ENCODE peak calls at places on chromosome 1, in ten cellular contexts. P, J, G, F, S, Z, R, N, O and W are unnamed samples.

GRCh38 chr1:169427081-169427611 is at the start of gene CCDC181:
- DNase-seq in P (peak), J (no peak), G (no peak), F (peak), S (peak), Z (no peak), R (peak), N (peak), O (peak), W (peak)

GRCh38 chr1:175804556-175804955 is 61.2 kb upstream of the TNR start:
- DNase-seq in P (no peak), J (no peak), G (no peak), F (no peak), S (no peak), Z (no peak), R (no peak), N (no peak), O (peak), W (no peak)

GRCh38 chr1:194394676-194395075 is 1208.3 kb upstream of the B3GALT2 start:
- DNase-seq in P (no peak), J (no peak), G (no peak), F (no peak), S (no peak), Z (no peak), R (no peak), N (no peak), O (no peak), W (no peak)

GRCh38 chr1:238485062-238485905 is 594.6 kb upstream of the ZP4 start:
- DNase-seq in P (no peak), J (peak), G (no peak), F (peak), S (peak), Z (no peak), R (no peak), N (no peak), O (no peak), W (no peak)

GRCh38 chr1:177858222-177858894 is 111.5 kb downstream of the SEC16B start:
- DNase-seq in P (no peak), J (peak), G (peak), F (no peak), S (peak), Z (no peak), R (no peak), N (no peak), O (peak), W (peak)

GRCh38 chr1:240426056-240426455 is 185.9 kb downstream of the GREM2 start:
- DNase-seq in P (no peak), J (no peak), G (no peak), F (no peak), S (no peak), Z (no peak), R (no peak), N (no peak), O (no peak), W (no peak)

GRCh38 chr1:22447581-22448215 is 4.0 kb upstream of the ZBTB40 start:
- DNase-seq in P (no peak), J (peak), G (no peak), F (no peak), S (no peak), Z (no peak), R (no peak), N (no peak), O (peak), W (no peak)

GRCh38 chr1:243293941-243294722 is 38.3 kb downstream of the SDCCAG8 start:
- DNase-seq in P (no peak), J (no peak), G (no peak), F (no peak), S (no peak), Z (no peak), R (no peak), N (no peak), O (no peak), W (no peak)

GRCh38 chr1:14738647-14739046 is 140.2 kb downstream of the KAZN start:
- DNase-seq in P (no peak), J (no peak), G (no peak), F (no peak), S (no peak), Z (no peak), R (no peak), N (no peak), O (no peak), W (no peak)

GRCh38 chr1:154006136-154006535 is 15.6 kb downstream of the RPS27 start:
- DNase-seq in P (no peak), J (no peak), G (no peak), F (no peak), S (no peak), Z (no peak), R (no peak), N (no peak), O (no peak), W (no peak)